ENCODE peak calls at places on chromosomes 6 and 20, in nine cellular contexts. One of them, this sample, is unnamed.

GRCh38 chr20:62818592-62819493 is 2.0 kb downstream of the COL9A3 start:
- ATAC-seq in PC-3: peak
- ATAC-seq in left lung: peak
- ATAC-seq in activated CD8-positive, alpha-beta T cell treated with anti-CD3 and anti-CD28 coated beads for 36 hours: no peak
- ATAC-seq in CD8-positive, alpha-beta T cell: no peak
- ATAC-seq in left ventricle myocardium superior: peak
- ATAC-seq in mucosa of descending colon: peak
- ATAC-seq in upper lobe of right lung: peak
- ATAC-seq in T-helper 17 cell: no peak
- ATAC-seq in this sample: peak

GRCh38 chr6:112156694-112157093 is 69.3 kb downstream of the FAM229B start:
- ATAC-seq in PC-3: no peak
- ATAC-seq in left lung: no peak
- ATAC-seq in activated CD8-positive, alpha-beta T cell treated with anti-CD3 and anti-CD28 coated beads for 36 hours: no peak
- ATAC-seq in CD8-positive, alpha-beta T cell: no peak
- ATAC-seq in left ventricle myocardium superior: no peak
- ATAC-seq in mucosa of descending colon: no peak
- ATAC-seq in upper lobe of right lung: no peak
- ATAC-seq in T-helper 17 cell: no peak
- ATAC-seq in this sample: no peak

GRCh38 chr20:32605167-32605656 is 20.1 kb upstream of the NOL4L start:
- ATAC-seq in PC-3: no peak
- ATAC-seq in left lung: peak
- ATAC-seq in activated CD8-positive, alpha-beta T cell treated with anti-CD3 and anti-CD28 coated beads for 36 hours: no peak
- ATAC-seq in CD8-positive, alpha-beta T cell: no peak
- ATAC-seq in left ventricle myocardium superior: peak
- ATAC-seq in mucosa of descending colon: no peak
- ATAC-seq in upper lobe of right lung: peak
- ATAC-seq in T-helper 17 cell: no peak
- ATAC-seq in this sample: no peak

GRCh38 chr6:105882833-105883232 is 203.3 kb upstream of the PRDM1 start:
- ATAC-seq in PC-3: no peak
- ATAC-seq in left lung: no peak
- ATAC-seq in activated CD8-positive, alpha-beta T cell treated with anti-CD3 and anti-CD28 coated beads for 36 hours: no peak
- ATAC-seq in CD8-positive, alpha-beta T cell: no peak
- ATAC-seq in left ventricle myocardium superior: no peak
- ATAC-seq in mucosa of descending colon: no peak
- ATAC-seq in upper lobe of right lung: no peak
- ATAC-seq in T-helper 17 cell: no peak
- ATAC-seq in this sample: no peak

GRCh38 chr6:106591111-106591825 is 38.0 kb downstream of the RTN4IP1 start:
- ATAC-seq in PC-3: peak
- ATAC-seq in left lung: no peak
- ATAC-seq in activated CD8-positive, alpha-beta T cell treated with anti-CD3 and anti-CD28 coated beads for 36 hours: no peak
- ATAC-seq in CD8-positive, alpha-beta T cell: no peak
- ATAC-seq in left ventricle myocardium superior: peak
- ATAC-seq in mucosa of descending colon: no peak
- ATAC-seq in upper lobe of right lung: no peak
- ATAC-seq in T-helper 17 cell: no peak
- ATAC-seq in this sample: no peak

GRCh38 chr6:139833592-139833991 is 459.1 kb upstream of the CITED2 start:
- ATAC-seq in PC-3: no peak
- ATAC-seq in left lung: peak
- ATAC-seq in activated CD8-positive, alpha-beta T cell treated with anti-CD3 and anti-CD28 coated beads for 36 hours: no peak
- ATAC-seq in CD8-positive, alpha-beta T cell: no peak
- ATAC-seq in left ventricle myocardium superior: no peak
- ATAC-seq in mucosa of descending colon: no peak
- ATAC-seq in upper lobe of right lung: peak
- ATAC-seq in T-helper 17 cell: no peak
- ATAC-seq in this sample: no peak

GRCh38 chr6:166836785-166837718 is 119.3 kb downstream of the RNASET2 start:
- ATAC-seq in PC-3: no peak
- ATAC-seq in left lung: no peak
- ATAC-seq in activated CD8-positive, alpha-beta T cell treated with anti-CD3 and anti-CD28 coated beads for 36 hours: no peak
- ATAC-seq in CD8-positive, alpha-beta T cell: no peak
- ATAC-seq in left ventricle myocardium superior: no peak
- ATAC-seq in mucosa of descending colon: no peak
- ATAC-seq in upper lobe of right lung: peak
- ATAC-seq in T-helper 17 cell: no peak
- ATAC-seq in this sample: no peak

GRCh38 chr20:32241807-32242206 is 34.1 kb downstream of the POFUT1 start:
- ATAC-seq in PC-3: no peak
- ATAC-seq in left lung: no peak
- ATAC-seq in activated CD8-positive, alpha-beta T cell treated with anti-CD3 and anti-CD28 coated beads for 36 hours: peak
- ATAC-seq in CD8-positive, alpha-beta T cell: no peak
- ATAC-seq in left ventricle myocardium superior: no peak
- ATAC-seq in mucosa of descending colon: no peak
- ATAC-seq in upper lobe of right lung: no peak
- ATAC-seq in T-helper 17 cell: no peak
- ATAC-seq in this sample: no peak

GRCh38 chr6:70547313-70547712 is 19.4 kb upstream of the SDHAF4 start:
- ATAC-seq in PC-3: peak
- ATAC-seq in left lung: peak
- ATAC-seq in activated CD8-positive, alpha-beta T cell treated with anti-CD3 and anti-CD28 coated beads for 36 hours: peak
- ATAC-seq in CD8-positive, alpha-beta T cell: no peak
- ATAC-seq in left ventricle myocardium superior: peak
- ATAC-seq in mucosa of descending colon: no peak
- ATAC-seq in upper lobe of right lung: no peak
- ATAC-seq in T-helper 17 cell: peak
- ATAC-seq in this sample: no peak

GRCh38 chr20:25317351-25318075 is 69.6 kb downstream of the PYGB start:
- ATAC-seq in PC-3: no peak
- ATAC-seq in left lung: peak
- ATAC-seq in activated CD8-positive, alpha-beta T cell treated with anti-CD3 and anti-CD28 coated beads for 36 hours: no peak
- ATAC-seq in CD8-positive, alpha-beta T cell: no peak
- ATAC-seq in left ventricle myocardium superior: no peak
- ATAC-seq in mucosa of descending colon: peak
- ATAC-seq in upper lobe of right lung: peak
- ATAC-seq in T-helper 17 cell: no peak
- ATAC-seq in this sample: peak

GRCh38 chr6:35427851-35428321 is 24.3 kb upstream of the FANCE start:
- ATAC-seq in PC-3: peak
- ATAC-seq in left lung: no peak
- ATAC-seq in activated CD8-positive, alpha-beta T cell treated with anti-CD3 and anti-CD28 coated beads for 36 hours: no peak
- ATAC-seq in CD8-positive, alpha-beta T cell: no peak
- ATAC-seq in left ventricle myocardium superior: no peak
- ATAC-seq in mucosa of descending colon: no peak
- ATAC-seq in upper lobe of right lung: no peak
- ATAC-seq in T-helper 17 cell: no peak
- ATAC-seq in this sample: no peak

GRCh38 chr6:152099816-152100618 is 292.5 kb downstream of the ESR1 start:
- ATAC-seq in PC-3: peak
- ATAC-seq in left lung: peak
- ATAC-seq in activated CD8-positive, alpha-beta T cell treated with anti-CD3 and anti-CD28 coated beads for 36 hours: no peak
- ATAC-seq in CD8-positive, alpha-beta T cell: no peak
- ATAC-seq in left ventricle myocardium superior: peak
- ATAC-seq in mucosa of descending colon: peak
- ATAC-seq in upper lobe of right lung: peak
- ATAC-seq in T-helper 17 cell: peak
- ATAC-seq in this sample: peak

GRCh38 chr6:65943548-65943947 is 236.5 kb upstream of the EYS start:
- ATAC-seq in PC-3: no peak
- ATAC-seq in left lung: no peak
- ATAC-seq in activated CD8-positive, alpha-beta T cell treated with anti-CD3 and anti-CD28 coated beads for 36 hours: no peak
- ATAC-seq in CD8-positive, alpha-beta T cell: no peak
- ATAC-seq in left ventricle myocardium superior: no peak
- ATAC-seq in mucosa of descending colon: no peak
- ATAC-seq in upper lobe of right lung: no peak
- ATAC-seq in T-helper 17 cell: no peak
- ATAC-seq in this sample: no peak

GRCh38 chr6:102327697-102328227 is 934.3 kb downstream of the GRIK2 start:
- ATAC-seq in PC-3: peak
- ATAC-seq in left lung: no peak
- ATAC-seq in activated CD8-positive, alpha-beta T cell treated with anti-CD3 and anti-CD28 coated beads for 36 hours: no peak
- ATAC-seq in CD8-positive, alpha-beta T cell: no peak
- ATAC-seq in left ventricle myocardium superior: no peak
- ATAC-seq in mucosa of descending colon: no peak
- ATAC-seq in upper lobe of right lung: peak
- ATAC-seq in T-helper 17 cell: no peak
- ATAC-seq in this sample: no peak

GRCh38 chr20:48187891-48188290 is 402.6 kb upstream of the SULF2 start:
- ATAC-seq in PC-3: no peak
- ATAC-seq in left lung: no peak
- ATAC-seq in activated CD8-positive, alpha-beta T cell treated with anti-CD3 and anti-CD28 coated beads for 36 hours: no peak
- ATAC-seq in CD8-positive, alpha-beta T cell: no peak
- ATAC-seq in left ventricle myocardium superior: no peak
- ATAC-seq in mucosa of descending colon: no peak
- ATAC-seq in upper lobe of right lung: no peak
- ATAC-seq in T-helper 17 cell: no peak
- ATAC-seq in this sample: no peak

GRCh38 chr20:46057856-46058655 is 29.0 kb downstream of the SLC12A5 start:
- ATAC-seq in PC-3: no peak
- ATAC-seq in left lung: peak
- ATAC-seq in activated CD8-positive, alpha-beta T cell treated with anti-CD3 and anti-CD28 coated beads for 36 hours: no peak
- ATAC-seq in CD8-positive, alpha-beta T cell: peak
- ATAC-seq in left ventricle myocardium superior: peak
- ATAC-seq in mucosa of descending colon: peak
- ATAC-seq in upper lobe of right lung: peak
- ATAC-seq in T-helper 17 cell: peak
- ATAC-seq in this sample: peak

GRCh38 chr6:20409427-20409971 is 7.8 kb downstream of the E2F3 start:
- ATAC-seq in PC-3: no peak
- ATAC-seq in left lung: no peak
- ATAC-seq in activated CD8-positive, alpha-beta T cell treated with anti-CD3 and anti-CD28 coated beads for 36 hours: peak
- ATAC-seq in CD8-positive, alpha-beta T cell: peak
- ATAC-seq in left ventricle myocardium superior: peak
- ATAC-seq in mucosa of descending colon: peak
- ATAC-seq in upper lobe of right lung: no peak
- ATAC-seq in T-helper 17 cell: peak
- ATAC-seq in this sample: no peak

GRCh38 chr6:34644716-34645115 is 51.9 kb downstream of the ILRUN start:
- ATAC-seq in PC-3: no peak
- ATAC-seq in left lung: no peak
- ATAC-seq in activated CD8-positive, alpha-beta T cell treated with anti-CD3 and anti-CD28 coated beads for 36 hours: no peak
- ATAC-seq in CD8-positive, alpha-beta T cell: no peak
- ATAC-seq in left ventricle myocardium superior: no peak
- ATAC-seq in mucosa of descending colon: no peak
- ATAC-seq in upper lobe of right lung: no peak
- ATAC-seq in T-helper 17 cell: no peak
- ATAC-seq in this sample: no peak